ENCODE peak calls at places on chromosomes 6 and 20, in four cellular contexts. One of them, this sample, is unnamed.

GRCh38 chr6:139680819-139681218 is 306.4 kb upstream of the CITED2 start:
- DNase-seq in adrenal gland: no peak
- DNase-seq in uterus: no peak
- DNase-seq in spleen: no peak
- DNase-seq in this sample: no peak

GRCh38 chr6:134609862-134610261 is 291.9 kb upstream of the SGK1 start:
- DNase-seq in uterus: no peak
- DNase-seq in adrenal gland: no peak
- DNase-seq in spleen: no peak
- DNase-seq in this sample: no peak

GRCh38 chr6:150395388-150396009 is 26.7 kb downstream of the IYD start:
- DNase-seq in uterus: no peak
- DNase-seq in spleen: no peak
- DNase-seq in adrenal gland: peak; percentile 52
- DNase-seq in this sample: no peak

GRCh38 chr6:32147401-32148132 is 4.2 kb downstream of the PRRT1 start:
- DNase-seq in uterus: no peak
- DNase-seq in spleen: peak; percentile 37
- DNase-seq in adrenal gland: no peak
- DNase-seq in this sample: no peak

GRCh38 chr6:12200025-12200424 is 90.1 kb upstream of the EDN1 start:
- DNase-seq in adrenal gland: no peak
- DNase-seq in spleen: no peak
- DNase-seq in uterus: no peak
- DNase-seq in this sample: no peak

GRCh38 chr20:2705931-2706645 is 13.5 kb downstream of the EBF4 start:
- DNase-seq in uterus: no peak
- DNase-seq in adrenal gland: no peak
- DNase-seq in spleen: peak; percentile 37
- DNase-seq in this sample: peak; percentile 88

GRCh38 chr6:25136879-25137278 is 142.3 kb upstream of the CARMIL1 start:
- DNase-seq in spleen: no peak
- DNase-seq in adrenal gland: peak; percentile 10
- DNase-seq in uterus: no peak
- DNase-seq in this sample: no peak

GRCh38 chr20:51678041-51678697 is 90.0 kb downstream of the ATP9A start:
- DNase-seq in spleen: no peak
- DNase-seq in uterus: peak; percentile 30
- DNase-seq in adrenal gland: no peak
- DNase-seq in this sample: no peak

GRCh38 chr20:17868146-17868545 is 100.4 kb downstream of the SNX5 start:
- DNase-seq in uterus: no peak
- DNase-seq in spleen: no peak
- DNase-seq in adrenal gland: no peak
- DNase-seq in this sample: no peak

GRCh38 chr6:68226460-68226859 is 408.6 kb upstream of the ADGRB3 start:
- DNase-seq in adrenal gland: no peak
- DNase-seq in uterus: no peak
- DNase-seq in spleen: no peak
- DNase-seq in this sample: no peak

GRCh38 chr20:43669332-43669731 is 2.4 kb downstream of the MYBL2 start:
- DNase-seq in adrenal gland: peak; percentile 68
- DNase-seq in spleen: peak; percentile 34
- DNase-seq in uterus: no peak
- DNase-seq in this sample: no peak

GRCh38 chr6:19873031-19873430 is 35.9 kb downstream of the ID4 start:
- DNase-seq in spleen: no peak
- DNase-seq in adrenal gland: no peak
- DNase-seq in uterus: no peak
- DNase-seq in this sample: no peak

GRCh38 chr6:33737267-33738026 is 9.3 kb downstream of the IP6K3 start:
- DNase-seq in spleen: no peak
- DNase-seq in adrenal gland: peak; percentile 83
- DNase-seq in uterus: no peak
- DNase-seq in this sample: no peak

GRCh38 chr6:167227984-167228383 is 63.1 kb upstream of the UNC93A start:
- DNase-seq in adrenal gland: no peak
- DNase-seq in uterus: no peak
- DNase-seq in spleen: no peak
- DNase-seq in this sample: no peak

GRCh38 chr6:116229287-116229913 is 24.5 kb downstream of the TSPYL4 start:
- DNase-seq in adrenal gland: peak; percentile 74
- DNase-seq in spleen: no peak
- DNase-seq in uterus: peak; percentile 87
- DNase-seq in this sample: peak; percentile 94

GRCh38 chr6:21469213-21469612 is 124.3 kb upstream of the SOX4 start:
- DNase-seq in uterus: no peak
- DNase-seq in spleen: no peak
- DNase-seq in adrenal gland: no peak
- DNase-seq in this sample: no peak

GRCh38 chr20:5001174-5002076 is at the start of gene SLC23A2:
- DNase-seq in uterus: peak; percentile 40
- DNase-seq in spleen: peak; percentile 93
- DNase-seq in adrenal gland: peak; percentile 64
- DNase-seq in this sample: no peak

GRCh38 chr6:7164536-7165001 is 56.8 kb downstream of the RREB1 start:
- DNase-seq in adrenal gland: no peak
- DNase-seq in spleen: no peak
- DNase-seq in uterus: no peak
- DNase-seq in this sample: no peak

GRCh38 chr6:7163661-7164071 is 55.9 kb downstream of the RREB1 start:
- DNase-seq in spleen: no peak
- DNase-seq in adrenal gland: no peak
- DNase-seq in uterus: no peak
- DNase-seq in this sample: no peak

GRCh38 chr6:7165002-7165735 is 57.4 kb downstream of the RREB1 start:
- DNase-seq in spleen: no peak
- DNase-seq in uterus: no peak
- DNase-seq in adrenal gland: no peak
- DNase-seq in this sample: no peak

GRCh38 chr6:7166410-7167293 is 58.9 kb downstream of the RREB1 start:
- DNase-seq in uterus: no peak
- DNase-seq in adrenal gland: no peak
- DNase-seq in spleen: no peak
- DNase-seq in this sample: no peak

DNA sequence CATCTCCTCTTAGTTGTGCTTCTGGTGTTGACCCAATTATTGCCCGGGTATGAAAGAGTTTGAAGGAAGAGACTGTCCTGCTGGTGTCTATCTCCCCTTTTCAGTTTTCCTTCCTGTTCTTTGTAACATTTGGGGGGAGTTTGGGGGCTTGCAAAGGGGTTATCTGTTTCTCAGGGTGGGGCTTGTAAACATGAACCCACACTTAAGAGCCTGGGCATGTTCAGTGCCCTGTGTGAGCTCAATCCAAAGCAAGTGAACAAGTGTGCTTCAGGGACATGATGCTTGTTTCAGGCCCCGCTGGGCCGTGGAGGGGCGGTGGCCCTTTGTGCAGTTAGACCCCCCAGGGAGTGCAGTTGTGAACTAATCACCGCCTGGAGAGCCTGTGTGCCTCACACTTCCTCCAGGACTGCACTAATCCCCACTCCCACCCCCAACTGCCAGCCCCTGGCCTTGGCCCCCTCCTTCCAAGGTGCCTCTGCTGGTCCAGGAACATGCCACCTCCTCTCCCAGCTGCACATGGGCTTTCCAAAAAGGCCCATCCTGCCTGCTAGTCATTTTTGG is 58.1 kb downstream of the RREB1 start:
- DNase-seq in spleen: no peak
- DNase-seq in adrenal gland: no peak
- DNase-seq in uterus: no peak
- DNase-seq in this sample: no peak
- H3K27ac ChIP-seq in spleen: peak overlapping the region; percentile 76
- H3K27ac ChIP-seq in adrenal gland: no peak overlapping the region
- H3K27ac ChIP-seq in uterus: no peak overlapping the region
- H3K27ac ChIP-seq in this sample: peak overlapping the region; percentile 72

GRCh38 chr20:62377615-62378085 is 9.3 kb upstream of the RPS21 start:
- DNase-seq in adrenal gland: no peak
- DNase-seq in spleen: no peak
- DNase-seq in uterus: no peak
- DNase-seq in this sample: no peak
- H3K27ac ChIP-seq in adrenal gland: no peak overlapping the region
- H3K27ac ChIP-seq in spleen: peak overlapping the region; percentile 83
- H3K27ac ChIP-seq in uterus: no peak overlapping the region
- H3K27ac ChIP-seq in this sample: peak overlapping the region; percentile 84

GRCh38 chr20:507006-507758 is 36.4 kb downstream of the CSNK2A1 start:
- DNase-seq in spleen: no peak
- DNase-seq in adrenal gland: no peak
- DNase-seq in uterus: no peak
- DNase-seq in this sample: no peak
- H3K27ac ChIP-seq in spleen: no peak overlapping the region
- H3K27ac ChIP-seq in adrenal gland: no peak overlapping the region
- H3K27ac ChIP-seq in uterus: no peak overlapping the region
- H3K27ac ChIP-seq in this sample: no peak overlapping the region

DNA sequence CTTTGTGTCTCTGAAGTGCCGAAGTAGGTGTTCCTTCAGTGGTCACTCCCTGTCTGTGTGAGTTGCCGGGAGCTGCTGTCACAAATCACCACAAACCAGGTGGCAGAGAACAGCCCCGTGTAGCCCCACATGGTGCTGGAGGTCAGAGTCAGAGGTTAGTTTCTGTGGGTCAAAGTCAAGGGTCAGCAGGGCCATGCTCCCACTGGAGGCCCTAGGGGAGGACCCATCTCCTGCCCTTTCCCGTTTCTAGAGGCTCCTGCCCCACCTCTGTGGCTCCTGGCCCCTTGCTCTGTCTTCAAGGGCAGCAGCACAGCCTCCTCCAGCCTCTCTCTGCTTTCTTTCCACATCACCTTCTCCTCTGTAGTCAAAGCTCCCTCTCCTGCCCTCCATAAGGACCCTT is 264.3 kb downstream of the TAF4 start:
- DNase-seq in adrenal gland: no peak
- DNase-seq in uterus: no peak
- DNase-seq in spleen: no peak
- DNase-seq in this sample: no peak
- H3K27ac ChIP-seq in adrenal gland: no peak overlapping the region
- H3K27ac ChIP-seq in uterus: no peak overlapping the region
- H3K27ac ChIP-seq in spleen: no peak overlapping the region
- H3K27ac ChIP-seq in this sample: no peak overlapping the region

GRCh38 chr6:125173341-125173740 is 19.8 kb downstream of the TPD52L1 start:
- DNase-seq in adrenal gland: no peak
- DNase-seq in uterus: no peak
- DNase-seq in spleen: no peak
- DNase-seq in this sample: no peak

GRCh38 chr6:125170376-125170775 is 16.8 kb downstream of the TPD52L1 start:
- DNase-seq in spleen: no peak
- DNase-seq in uterus: no peak
- DNase-seq in adrenal gland: peak; percentile 52
- DNase-seq in this sample: no peak

GRCh38 chr6:125169058-125169457 is 15.5 kb downstream of the TPD52L1 start:
- DNase-seq in spleen: no peak
- DNase-seq in uterus: no peak
- DNase-seq in adrenal gland: peak; percentile 81
- DNase-seq in this sample: no peak

GRCh38 chr6:125166711-125167110 is 13.1 kb downstream of the TPD52L1 start:
- DNase-seq in uterus: no peak
- DNase-seq in adrenal gland: no peak
- DNase-seq in spleen: no peak
- DNase-seq in this sample: no peak

GRCh38 chr6:125169522-125169921 is 15.9 kb downstream of the TPD52L1 start:
- DNase-seq in uterus: no peak
- DNase-seq in adrenal gland: no peak
- DNase-seq in spleen: no peak
- DNase-seq in this sample: no peak
- H3K27ac ChIP-seq in uterus: no peak overlapping the region
- H3K27ac ChIP-seq in adrenal gland: peak overlapping the region; percentile 45
- H3K27ac ChIP-seq in spleen: no peak overlapping the region
- H3K27ac ChIP-seq in this sample: no peak overlapping the region

GRCh38 chr20:32521780-32522524 is 63.2 kb downstream of the NOL4L start:
- DNase-seq in adrenal gland: peak; percentile 76
- DNase-seq in spleen: peak; percentile 89
- DNase-seq in uterus: peak; percentile 69
- DNase-seq in this sample: no peak
- H3K27ac ChIP-seq in adrenal gland: no peak overlapping the region
- H3K27ac ChIP-seq in spleen: peak overlapping the region; percentile 68
- H3K27ac ChIP-seq in uterus: no peak overlapping the region
- H3K27ac ChIP-seq in this sample: no peak overlapping the region